ENCODE peak calls at places on chromosome 4, in six cellular contexts. Z, N, O, M, Q and L are unnamed samples.

GRCh38 chr4:95541889-95542607 is 6.7 kb downstream of the UNC5C start:
- DNase-seq in Z (no peak), N (no peak), O (no peak), M (no peak), Q (no peak), L (no peak)

GRCh38 chr4:173346074-173346473 is 11.9 kb upstream of the HMGB2 start:
- DNase-seq in Z (no peak), N (peak), O (no peak), M (no peak), Q (no peak), L (no peak)

GRCh38 chr4:7795983-7796382 is 143.7 kb downstream of the AFAP1 start:
- DNase-seq in Z (no peak), N (no peak), O (no peak), M (no peak), Q (no peak), L (no peak)

GRCh38 chr4:169663894-169664293 is 43.5 kb downstream of the CLCN3 start:
- DNase-seq in Z (no peak), N (no peak), O (peak), M (peak), Q (no peak), L (no peak)

GRCh38 chr4:88010921-88011320 is 3.5 kb downstream of the PKD2 start:
- DNase-seq in Z (no peak), N (peak), O (no peak), M (no peak), Q (no peak), L (no peak)

GRCh38 chr4:7068279-7068842 is 497 bp upstream of the GRPEL1 start:
- DNase-seq in Z (no peak), N (no peak), O (no peak), M (no peak), Q (no peak), L (no peak)

GRCh38 chr4:187562345-187562744 is 433.2 kb upstream of the ZFP42 start:
- DNase-seq in Z (no peak), N (no peak), O (no peak), M (no peak), Q (no peak), L (no peak)

GRCh38 chr4:98601719-98602118 is 56.7 kb downstream of the TSPAN5 start:
- DNase-seq in Z (no peak), N (peak), O (no peak), M (no peak), Q (no peak), L (no peak)

GRCh38 chr4:83115656-83116285 is 1.2 kb upstream of the PLAC8 start:
- DNase-seq in Z (peak), N (no peak), O (no peak), M (peak), Q (no peak), L (no peak)

GRCh38 chr4:160021870-160022269 is 919.0 kb downstream of the RAPGEF2 start:
- DNase-seq in Z (peak), N (no peak), O (no peak), M (no peak), Q (no peak), L (no peak)

GRCh38 chr4:112361181-112361791 is 64.1 kb downstream of the ALPK1 start:
- DNase-seq in Z (peak), N (no peak), O (no peak), M (peak), Q (no peak), L (peak)

GRCh38 chr4:130197946-130198345 is 1102.0 kb downstream of the C4orf33 start:
- DNase-seq in Z (no peak), N (no peak), O (no peak), M (no peak), Q (no peak), L (no peak)

GRCh38 chr4:114191496-114191895 is 212.0 kb upstream of the ARSJ start:
- DNase-seq in Z (no peak), N (no peak), O (no peak), M (no peak), Q (no peak), L (no peak)

GRCh38 chr4:36394352-36394903 is 113.0 kb downstream of the DTHD1 start:
- DNase-seq in Z (no peak), N (no peak), O (no peak), M (no peak), Q (peak), L (no peak)

GRCh38 chr4:186485621-186486062 is 69.7 kb downstream of the MTNR1A start:
- DNase-seq in Z (no peak), N (peak), O (no peak), M (peak), Q (peak), L (no peak)

GRCh38 chr4:88628746-88629145 is 36.5 kb downstream of the HERC3 start:
- DNase-seq in Z (no peak), N (no peak), O (no peak), M (no peak), Q (no peak), L (no peak)

GRCh38 chr4:145623831-145624230 is 4.6 kb downstream of the MMAA start:
- DNase-seq in Z (no peak), N (peak), O (no peak), M (no peak), Q (no peak), L (no peak)

GRCh38 chr4:18689308-18689915 is 667.9 kb upstream of the LCORL start:
- DNase-seq in Z (peak), N (peak), O (peak), M (peak), Q (peak), L (peak)

GRCh38 chr4:176534566-176534965 is 214.8 kb downstream of the SPCS3 start:
- DNase-seq in Z (no peak), N (peak), O (no peak), M (no peak), Q (no peak), L (no peak)

GRCh38 chr4:102620697-102621497 is 119.7 kb downstream of the NFKB1 start:
- DNase-seq in Z (peak), N (peak), O (peak), M (peak), Q (peak), L (peak)

GRCh38 chr4:132866616-132867015 is 282.5 kb upstream of the PCDH10 start:
- DNase-seq in Z (no peak), N (no peak), O (no peak), M (no peak), Q (no peak), L (no peak)

GRCh38 chr4:7985891-7986441 is 46.3 kb upstream of the AFAP1 start:
- DNase-seq in Z (no peak), N (no peak), O (no peak), M (no peak), Q (no peak), L (no peak)

GRCh38 chr4:174880001-174880400 is 38.2 kb upstream of the ADAM29 start:
- DNase-seq in Z (no peak), N (no peak), O (no peak), M (no peak), Q (no peak), L (no peak)

GRCh38 chr4:8162625-8163024 is 4.0 kb upstream of the ABLIM2 start:
- DNase-seq in Z (no peak), N (no peak), O (no peak), M (no peak), Q (no peak), L (peak)

GRCh38 chr4:25861951-25862410 is 807 bp downstream of the SEL1L3 start:
- DNase-seq in Z (peak), N (peak), O (peak), M (peak), Q (no peak), L (peak)

GRCh38 chr4:37546586-37546985 is 139.6 kb downstream of the RELL1 start:
- DNase-seq in Z (no peak), N (no peak), O (no peak), M (no peak), Q (no peak), L (no peak)

GRCh38 chr4:8081171-8081570 is 77.4 kb downstream of the ABLIM2 start:
- DNase-seq in Z (no peak), N (no peak), O (no peak), M (no peak), Q (no peak), L (no peak)

GRCh38 chr4:109432676-109433075 is 939 bp upstream of the SEC24B start:
- DNase-seq in Z (no peak), N (peak), O (peak), M (peak), Q (no peak), L (peak)

GRCh38 chr4:119238068-119238722 is 25.7 kb downstream of the USP53 start:
- DNase-seq in Z (no peak), N (no peak), O (no peak), M (no peak), Q (no peak), L (no peak)
- H3K4me2 ChIP-seq in Z (no peak), N (no peak), O (no peak), M (no peak), Q (no peak), L (no peak)

DNA sequence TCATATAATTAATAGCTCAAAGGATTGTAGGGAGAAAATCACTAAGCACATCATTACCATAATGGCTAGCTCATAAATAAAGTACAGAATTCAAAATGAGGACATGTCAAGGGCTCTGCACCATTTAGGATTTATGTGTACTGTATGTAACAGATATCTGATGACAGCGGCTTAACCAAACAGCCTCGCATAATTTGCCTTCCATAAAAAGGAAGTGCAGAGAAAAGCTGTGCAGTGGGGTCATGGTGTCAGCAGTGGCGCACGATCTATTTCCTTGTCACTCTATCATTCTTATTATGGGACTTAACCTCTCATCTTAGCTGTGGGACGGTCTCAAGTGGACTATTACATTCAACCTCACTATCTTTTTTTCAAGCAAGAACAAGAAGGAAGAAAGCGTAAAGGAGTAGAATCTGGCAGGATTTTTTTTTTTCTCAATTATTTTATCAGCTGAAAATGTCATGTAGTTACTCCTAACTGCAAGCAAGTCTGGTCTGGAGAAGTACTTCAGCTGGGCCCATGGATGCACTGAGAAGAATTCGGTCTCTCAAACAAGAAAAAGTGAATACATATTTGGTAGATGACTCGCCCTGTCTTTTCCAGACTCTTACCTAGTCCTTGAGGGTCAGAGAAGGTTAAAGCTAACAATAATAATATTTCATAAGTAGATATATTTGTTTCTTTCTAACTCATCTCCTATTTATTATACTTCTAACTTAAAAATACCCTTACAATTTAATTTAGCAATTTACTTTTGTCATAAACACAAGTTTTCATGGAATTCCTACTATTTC is 94.6 kb downstream of the COX18 start:
- DNase-seq in Z (no peak), N (peak), O (no peak), M (no peak), Q (no peak), L (no peak)
- TF ChIP-seq EZH2phosphoT487 in Z (no peak), N (no peak), O (no peak), M (no peak), Q (no peak), L (no peak)

GRCh38 chr4:158644341-158644740 is 27.3 kb downstream of the C4orf46 start:
- DNase-seq in Z (no peak), N (no peak), O (no peak), M (no peak), Q (no peak), L (no peak)

GRCh38 chr4:158649111-158649680 is 22.5 kb downstream of the C4orf46 start:
- DNase-seq in Z (no peak), N (peak), O (no peak), M (no peak), Q (no peak), L (no peak)

GRCh38 chr4:158644755-158645154 is 26.9 kb downstream of the C4orf46 start:
- DNase-seq in Z (no peak), N (peak), O (no peak), M (no peak), Q (no peak), L (no peak)
- H3K4me2 ChIP-seq in Z (no peak), N (peak), O (no peak), M (no peak), Q (no peak), L (no peak)

GRCh38 chr4:108272566-108272965 is 103.8 kb upstream of the LEF1 start:
- DNase-seq in Z (no peak), N (no peak), O (no peak), M (no peak), Q (no peak), L (no peak)

GRCh38 chr4:108272046-108272445 is 103.3 kb upstream of the LEF1 start:
- DNase-seq in Z (no peak), N (no peak), O (peak), M (no peak), Q (no peak), L (no peak)

GRCh38 chr4:108276690-108277089 is 108.0 kb upstream of the LEF1 start:
- DNase-seq in Z (no peak), N (no peak), O (no peak), M (no peak), Q (no peak), L (no peak)

GRCh38 chr4:108270466-108271450 is 102.0 kb upstream of the LEF1 start:
- DNase-seq in Z (no peak), N (peak), O (no peak), M (no peak), Q (no peak), L (no peak)
- TF ChIP-seq EZH2phosphoT487 in Z (no peak), N (no peak), O (no peak), M (no peak), Q (no peak), L (no peak)